ENCODE peak calls at places on chromosomes 3 and 15, in seven cellular contexts. J is PC-3, P is ELR, M is amniotic stem cell, L is HT1080, H is epithelial cell of esophagus, I is tibial nerve. Q is an unnamed sample.

GRCh38 chr3:112308151-112308911 is 14.3 kb upstream of the SLC9C1 start:
- DNase-seq in J (no peak), P (no peak), M (no peak), L (no peak), H (peak), I (no peak), Q (peak)

GRCh38 chr15:34953851-34954250 is 15.7 kb downstream of the AQR start:
- DNase-seq in J (no peak), P (no peak), M (no peak), L (no peak), H (no peak), I (no peak), Q (no peak)

GRCh38 chr3:177703788-177704187 is 506.5 kb upstream of the TBL1XR1 start:
- DNase-seq in J (peak), P (peak), M (no peak), L (peak), H (peak), I (no peak), Q (no peak)

GRCh38 chr3:169008772-169009358 is 654.6 kb downstream of the MECOM start:
- DNase-seq in J (no peak), P (no peak), M (no peak), L (no peak), H (peak), I (no peak), Q (no peak)

GRCh38 chr3:66603161-66603611 is 102.4 kb upstream of the LRIG1 start:
- DNase-seq in J (peak), P (no peak), M (no peak), L (peak), H (peak), I (no peak), Q (no peak)

GRCh38 chr3:136844726-136845125 is 17.3 kb upstream of the NCK1 start:
- DNase-seq in J (no peak), P (no peak), M (no peak), L (no peak), H (no peak), I (no peak), Q (no peak)

GRCh38 chr15:39934415-39935044 is 615 bp downstream of the EIF2AK4 start:
- DNase-seq in J (peak), P (peak), M (no peak), L (no peak), H (peak), I (no peak), Q (peak)

GRCh38 chr3:12815078-12815477 is 18.6 kb downstream of the CAND2 start:
- DNase-seq in J (no peak), P (no peak), M (no peak), L (no peak), H (no peak), I (no peak), Q (no peak)

GRCh38 chr15:73926191-73927002 is at the start of gene LOXL1:
- DNase-seq in J (peak), P (peak), M (peak), L (peak), H (peak), I (peak), Q (peak)

GRCh38 chr3:13622356-13622755 is 73.4 kb downstream of the FBLN2 start:
- DNase-seq in J (no peak), P (no peak), M (no peak), L (no peak), H (no peak), I (no peak), Q (no peak)

GRCh38 chr3:51045006-51045405 is 340.1 kb upstream of the MANF start:
- DNase-seq in J (no peak), P (no peak), M (no peak), L (no peak), H (no peak), I (no peak), Q (no peak)

GRCh38 chr3:57409471-57409870 is 117.0 kb upstream of the ASB14 start:
- DNase-seq in J (no peak), P (no peak), M (no peak), L (no peak), H (no peak), I (no peak), Q (no peak)

GRCh38 chr3:3560566-3561336 is 238.5 kb upstream of the LRRN1 start:
- DNase-seq in J (no peak), P (no peak), M (no peak), L (no peak), H (no peak), I (no peak), Q (no peak)

Q was measured in NCI-H345.